ENCODE peak calls at places on chromosomes 2 and 18, in ten cellular contexts. F is GM23338; W is activated CD8-positive, alpha-beta memory T cell treated with anti-CD3 and anti-CD28 coated beads for 48 hours; Y is CD4-positive, CD25-positive, alpha-beta regulatory T cell; Z is AG09319; L is NCI-H2171; S is body of pancreas; I is left cardiac atrium; M is stimulated activated naive CD4-positive, alpha-beta T cell; K is GM03348. H is an unnamed sample.

GRCh38 chr2:1736997-1737480 is 7.3 kb downstream of the PXDN start:
- DNase-seq in F (no peak), W (no peak), Y (no peak), Z (no peak), L (no peak), S (no peak), I (no peak), M (no peak), K (peak), H (peak)

GRCh38 chr18:57640236-57640635 is 18.6 kb upstream of the NARS1 start:
- DNase-seq in F (no peak), W (no peak), Y (no peak), Z (no peak), L (no peak), S (no peak), I (no peak), M (no peak), K (no peak), H (no peak)

GRCh38 chr2:190050001-190050400 is 12.5 kb downstream of the MSTN start:
- DNase-seq in F (no peak), W (no peak), Y (no peak), Z (no peak), L (no peak), S (no peak), I (no peak), M (no peak), K (no peak), H (peak)

GRCh38 chr2:190486037-190486623 is 48.4 kb downstream of the NEMP2 start:
- DNase-seq in F (no peak), W (no peak), Y (no peak), Z (no peak), L (no peak), S (no peak), I (no peak), M (no peak), K (peak), H (no peak)

GRCh38 chr18:32770181-32770650 is 2.6 kb downstream of the KLHL14 start:
- DNase-seq in F (no peak), W (no peak), Y (no peak), Z (no peak), L (no peak), S (peak), I (no peak), M (no peak), K (no peak), H (no peak)

GRCh38 chr2:205929445-205930027 is 156.4 kb downstream of the INO80D start:
- DNase-seq in F (no peak), W (no peak), Y (no peak), Z (no peak), L (no peak), S (peak), I (no peak), M (no peak), K (no peak), H (no peak)

GRCh38 chr18:49537232-49537876 is 24.5 kb upstream of the LIPG start:
- DNase-seq in F (no peak), W (no peak), Y (no peak), Z (no peak), L (no peak), S (no peak), I (no peak), M (no peak), K (no peak), H (no peak)

GRCh38 chr18:7202119-7202680 is 28.7 kb upstream of the LRRC30 start:
- DNase-seq in F (no peak), W (no peak), Y (no peak), Z (no peak), L (peak), S (no peak), I (no peak), M (no peak), K (no peak), H (no peak)

GRCh38 chr2:6589171-6589570 is 276.5 kb downstream of the CMPK2 start:
- DNase-seq in F (no peak), W (no peak), Y (no peak), Z (no peak), L (no peak), S (no peak), I (no peak), M (no peak), K (no peak), H (no peak)

GRCh38 chr18:58612239-58613055 is 16.4 kb downstream of the ALPK2 start:
- DNase-seq in F (no peak), W (no peak), Y (no peak), Z (no peak), L (no peak), S (no peak), I (no peak), M (no peak), K (no peak), H (no peak)

GRCh38 chr2:240565267-240566202 is 2.7 kb upstream of the RNPEPL1 start:
- DNase-seq in F (no peak), W (peak), Y (peak), Z (no peak), L (no peak), S (peak), I (peak), M (peak), K (peak), H (no peak)

GRCh38 chr2:153873062-153874048 is 1.6 kb downstream of the GALNT13 start:
- DNase-seq in F (peak), W (no peak), Y (no peak), Z (no peak), L (no peak), S (no peak), I (no peak), M (no peak), K (no peak), H (no peak)

GRCh38 chr2:122737429-122738077 is 982.1 kb downstream of the TSN start:
- DNase-seq in F (no peak), W (no peak), Y (peak), Z (no peak), L (no peak), S (no peak), I (no peak), M (no peak), K (no peak), H (no peak)

GRCh38 chr2:189218236-189218635 is 38.7 kb upstream of the COL5A2 start:
- DNase-seq in F (no peak), W (no peak), Y (no peak), Z (no peak), L (no peak), S (no peak), I (no peak), M (no peak), K (no peak), H (no peak)

GRCh38 chr2:27241761-27242613 is 20.9 kb downstream of the SLC30A3 start:
- DNase-seq in F (no peak), W (no peak), Y (peak), Z (no peak), L (no peak), S (no peak), I (no peak), M (no peak), K (no peak), H (no peak)

GRCh38 chr2:238643400-238643907 is 204.4 kb upstream of the TWIST2 start:
- DNase-seq in F (no peak), W (no peak), Y (no peak), Z (no peak), L (no peak), S (no peak), I (no peak), M (no peak), K (no peak), H (no peak)

GRCh38 chr2:74525717-74526648 is at the start of gene DQX1:
- DNase-seq in F (peak), W (no peak), Y (peak), Z (no peak), L (no peak), S (no peak), I (no peak), M (no peak), K (no peak), H (no peak)

GRCh38 chr2:37226863-37227262 is 4.5 kb downstream of the CEBPZ start:
- DNase-seq in F (peak), W (no peak), Y (no peak), Z (no peak), L (no peak), S (no peak), I (no peak), M (no peak), K (no peak), H (no peak)

GRCh38 chr18:46622999-46623398 is 34.0 kb downstream of the LOXHD1 start:
- DNase-seq in F (no peak), W (no peak), Y (peak), Z (no peak), L (peak), S (no peak), I (no peak), M (no peak), K (peak), H (no peak)

GRCh38 chr2:216882876-216883275 is 23.0 kb upstream of the TNP1 start:
- DNase-seq in F (no peak), W (no peak), Y (no peak), Z (no peak), L (no peak), S (no peak), I (no peak), M (no peak), K (no peak), H (no peak)

GRCh38 chr2:124112966-124113365 is 87.9 kb downstream of the CNTNAP5 start:
- DNase-seq in F (no peak), W (no peak), Y (no peak), Z (no peak), L (no peak), S (no peak), I (no peak), M (no peak), K (no peak), H (no peak)

GRCh38 chr2:161384864-161385263 is 31.2 kb upstream of the TBR1 start:
- DNase-seq in F (no peak), W (no peak), Y (peak), Z (no peak), L (no peak), S (no peak), I (no peak), M (peak), K (no peak), H (no peak)

GRCh38 chr2:189276277-189276676 is 96.7 kb upstream of the COL5A2 start:
- DNase-seq in F (no peak), W (no peak), Y (no peak), Z (no peak), L (no peak), S (no peak), I (no peak), M (no peak), K (no peak), H (no peak)

H was measured in AG04450.